ENCODE peak calls at places on chromosomes 11 and 22, in nine cellular contexts. K is AG09309, M is A549, G is RWPE1, Y is Calu3, P is MCF 10A, D is H9, B is GM20000, E is nephron progenitor cell. H is an unnamed sample.

GRCh38 chr11:44978961-44979331 is 28.3 kb upstream of the TP53I11 start:
- DNase-seq in M (peak), G (peak), Y (peak), B (no peak), E (no peak), P (peak), K (no peak), D (no peak), H (no peak)

GRCh38 chr22:27283714-27284113 is 517.8 kb downstream of the MN1 start:
- DNase-seq in D (no peak), B (no peak), Y (no peak), P (no peak), E (no peak), M (no peak), G (no peak), K (no peak), H (no peak)

GRCh38 chr11:10414659-10415058 is 40.4 kb upstream of the AMPD3 start:
- DNase-seq in B (no peak), P (no peak), D (no peak), G (no peak), M (no peak), Y (no peak), E (no peak), K (no peak), H (peak)

GRCh38 chr22:50305658-50306566 is 1.5 kb downstream of the PLXNB2 start:
- DNase-seq in E (peak), Y (peak), P (peak), D (no peak), G (peak), K (peak), B (peak), M (peak), H (peak)

GRCh38 chr11:72229925-72230763 is 5.6 kb downstream of the INPPL1 start:
- DNase-seq in K (no peak), M (no peak), B (peak), P (no peak), G (no peak), D (no peak), Y (no peak), E (no peak), H (no peak)

GRCh38 chr11:72519220-72519881 is 85.0 kb upstream of the CLPB start:
- DNase-seq in D (no peak), B (no peak), P (no peak), K (no peak), Y (no peak), M (no peak), G (no peak), E (no peak), H (no peak)

GRCh38 chr11:29780756-29781155 is 236.1 kb downstream of the KCNA4 start:
- DNase-seq in D (no peak), Y (no peak), K (no peak), G (no peak), P (no peak), E (no peak), B (no peak), M (no peak), H (no peak)

GRCh38 chr11:1128333-1129142 is 29.2 kb upstream of the MUC5AC start:
- DNase-seq in M (no peak), B (peak), D (peak), G (no peak), K (no peak), P (no peak), E (no peak), Y (peak), H (no peak)

GRCh38 chr11:12725047-12725862 is 51.0 kb downstream of the TEAD1 start:
- DNase-seq in Y (peak), D (no peak), G (no peak), P (no peak), M (no peak), B (no peak), E (no peak), K (no peak), H (no peak)

GRCh38 chr11:13769188-13769587 is 100.7 kb downstream of the FAR1 start:
- DNase-seq in B (no peak), Y (no peak), G (no peak), K (no peak), M (no peak), D (no peak), P (no peak), E (no peak), H (no peak)

GRCh38 chr11:13775471-13775870 is 107.0 kb downstream of the FAR1 start:
- DNase-seq in Y (no peak), M (no peak), K (no peak), B (no peak), E (no peak), D (no peak), G (no peak), P (no peak), H (no peak)

GRCh38 chr11:13776134-13776815 is 107.8 kb downstream of the FAR1 start:
- DNase-seq in B (no peak), E (peak), G (no peak), Y (no peak), D (peak), K (no peak), M (no peak), P (peak), H (no peak)

GRCh38 chr11:13767461-13767860 is 99.0 kb downstream of the FAR1 start:
- DNase-seq in Y (no peak), M (no peak), B (no peak), K (no peak), E (no peak), D (no peak), P (no peak), G (no peak), H (no peak)

GRCh38 chr11:13772223-13773046 is 104.0 kb downstream of the FAR1 start:
- DNase-seq in E (peak), B (peak), P (peak), M (peak), D (no peak), K (peak), G (peak), Y (peak), H (peak)
- TF ChIP-seq CTCF in E (peak), B (no peak), P (peak), M (peak), D (peak), K (peak), G (peak), Y (peak), H (peak)

GRCh38 chr11:35618497-35619029 is 303 bp downstream of the FJX1 start:
- DNase-seq in M (peak), G (peak), Y (peak), B (peak), K (no peak), P (peak), D (no peak), E (no peak), H (peak)
- TF ChIP-seq CTCF in M (no peak), G (no peak), Y (no peak), B (no peak), K (no peak), P (no peak), D (no peak), E (no peak), H (no peak)

GRCh38 chr11:78228467-78228866 is 39.7 kb downstream of the USP35 start:
- DNase-seq in M (peak), Y (peak), P (peak), B (peak), E (no peak), K (no peak), D (peak), G (peak), H (peak)
- TF ChIP-seq CTCF in M (peak), Y (no peak), P (peak), B (peak), E (peak), K (peak), D (peak), G (peak), H (peak)

GRCh38 chr11:61124574-61125309 is 22.5 kb downstream of the CD5 start:
- DNase-seq in M (no peak), Y (no peak), P (no peak), K (no peak), B (no peak), D (no peak), G (no peak), E (no peak), H (no peak)

GRCh38 chr11:61125310-61125684 is 23.0 kb downstream of the CD5 start:
- DNase-seq in G (no peak), B (no peak), Y (no peak), P (no peak), D (no peak), M (no peak), E (no peak), K (no peak), H (no peak)

GRCh38 chr11:61127991-61128390 is 25.7 kb downstream of the CD5 start:
- DNase-seq in P (no peak), B (no peak), K (no peak), E (no peak), Y (no peak), G (no peak), D (no peak), M (no peak), H (no peak)

GRCh38 chr11:61123775-61124571 is 21.7 kb downstream of the CD5 start:
- DNase-seq in E (no peak), K (no peak), B (no peak), D (no peak), M (no peak), P (no peak), Y (no peak), G (no peak), H (no peak)

GRCh38 chr11:61126266-61126665 is 24.0 kb downstream of the CD5 start:
- DNase-seq in E (no peak), K (no peak), B (no peak), G (no peak), D (no peak), M (no peak), Y (no peak), P (no peak), H (no peak)
- TF ChIP-seq CTCF in E (no peak), K (no peak), B (no peak), G (no peak), D (peak), M (no peak), Y (no peak), P (no peak), H (no peak)

GRCh38 chr11:16041207-16041606 is 315.1 kb downstream of the SOX6 start:
- DNase-seq in D (no peak), G (no peak), K (no peak), Y (no peak), E (no peak), B (no peak), M (no peak), P (no peak), H (no peak)
- TF ChIP-seq CTCF in D (no peak), G (no peak), K (no peak), Y (no peak), E (no peak), B (no peak), M (no peak), P (no peak), H (no peak)

GRCh38 chr11:114111369-114112042 is 52.0 kb downstream of the ZBTB16 start:
- DNase-seq in Y (no peak), P (peak), D (no peak), M (no peak), K (no peak), E (no peak), B (no peak), G (no peak), H (no peak)
- TF ChIP-seq CTCF in Y (no peak), P (no peak), D (no peak), M (no peak), K (no peak), E (no peak), B (no peak), G (no peak), H (no peak)

GRCh38 chr11:64224891-64225607 is 937 bp downstream of the TRPT1 start:
- DNase-seq in P (no peak), M (no peak), B (no peak), E (no peak), K (no peak), D (no peak), Y (no peak), G (no peak), H (no peak)

GRCh38 chr11:64226507-64227051 is 505 bp downstream of the NUDT22 start:
- DNase-seq in P (no peak), K (no peak), D (peak), Y (peak), B (peak), E (no peak), G (no peak), M (no peak), H (peak)

GRCh38 chr11:64227405-64227956 is 1.4 kb downstream of the NUDT22 start:
- DNase-seq in P (peak), G (no peak), B (no peak), D (no peak), M (no peak), Y (no peak), K (no peak), E (no peak), H (no peak)

GRCh38 chr11:64224151-64224890 is 1.7 kb downstream of the TRPT1 start:
- DNase-seq in D (no peak), P (peak), E (no peak), Y (no peak), B (no peak), G (peak), K (no peak), M (no peak), H (no peak)

GRCh38 chr11:64225608-64226506 is at the start of the genes NUDT22 and TRPT1:
- DNase-seq in G (peak), Y (peak), E (peak), D (peak), P (peak), M (peak), B (peak), K (no peak), H (peak)
- TF ChIP-seq CTCF in G (no peak), Y (peak), E (peak), D (peak), P (peak), M (peak), B (no peak), K (peak), H (no peak)

GRCh38 chr11:34792143-34792542 is 124.0 kb downstream of the APIP start:
- DNase-seq in B (no peak), E (no peak), D (peak), P (no peak), K (no peak), Y (no peak), M (no peak), G (no peak), H (no peak)
- TF ChIP-seq CTCF in B (no peak), E (no peak), D (peak), P (no peak), K (no peak), Y (peak), M (no peak), G (no peak), H (no peak)

DNA sequence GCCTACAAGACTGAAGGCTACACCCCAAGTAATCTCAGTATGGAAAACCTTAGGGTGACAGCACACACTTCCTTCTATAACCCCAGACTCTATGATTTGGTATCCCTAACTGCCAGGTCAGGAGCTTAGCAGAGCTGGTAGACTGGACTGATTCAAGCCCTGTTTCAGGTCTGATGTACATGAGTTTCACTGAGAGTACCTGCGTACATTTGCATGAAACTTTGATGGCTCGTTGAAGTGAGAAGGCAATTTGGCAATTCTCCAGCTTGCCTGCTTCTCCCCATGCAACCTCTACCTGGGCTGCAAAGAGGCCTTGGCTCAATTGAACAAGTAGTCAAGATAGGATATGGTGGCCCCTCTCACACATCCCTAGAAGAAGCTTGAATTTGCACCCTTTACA is 10.2 kb downstream of the FIBIN start:
- DNase-seq in P (no peak), K (no peak), Y (no peak), E (no peak), D (no peak), B (no peak), M (no peak), G (no peak), H (no peak)
- TF ChIP-seq CTCF in P (no peak), K (no peak), Y (no peak), E (no peak), D (no peak), B (no peak), M (no peak), G (no peak), H (no peak)

GRCh38 chr11:46408407-46408986 is 16.9 kb upstream of the CHRM4 start:
- DNase-seq in G (no peak), E (no peak), Y (no peak), K (no peak), D (no peak), M (no peak), P (no peak), B (no peak), H (no peak)

GRCh38 chr11:46407635-46408034 is 16.1 kb upstream of the CHRM4 start:
- DNase-seq in M (no peak), D (no peak), E (no peak), P (no peak), G (no peak), K (no peak), B (no peak), Y (no peak), H (no peak)

GRCh38 chr11:46414466-46414796 is 22.9 kb upstream of the CHRM4 start:
- DNase-seq in E (no peak), K (no peak), P (no peak), Y (no peak), G (no peak), B (no peak), D (no peak), M (no peak), H (no peak)

GRCh38 chr11:46413755-46414465 is 22.3 kb upstream of the CHRM4 start:
- DNase-seq in K (no peak), Y (no peak), P (no peak), D (no peak), G (no peak), M (peak), B (no peak), E (no peak), H (no peak)

GRCh38 chr11:46410021-46410420 is 18.4 kb upstream of the CHRM4 start:
- DNase-seq in D (peak), M (no peak), Y (no peak), E (no peak), K (no peak), G (no peak), P (no peak), B (no peak), H (no peak)
- TF ChIP-seq CTCF in D (peak), M (peak), Y (no peak), E (no peak), K (no peak), G (no peak), P (no peak), B (no peak), H (peak)

H was measured in GM13976.